ENCODE peak calls at places on chromosome 1, in five cellular contexts. One of them, this sample, is unnamed.

GRCh38 chr1:47393141-47393540 is 22.9 kb upstream of the FOXE3 start:
- DNase-seq in H1: no peak
- DNase-seq in HCT116: no peak
- DNase-seq in SK-N-SH: no peak
- DNase-seq in K562: no peak
- DNase-seq in this sample: no peak

GRCh38 chr1:77639056-77639455 is 43.4 kb downstream of the ZZZ3 start:
- DNase-seq in H1: no peak
- DNase-seq in HCT116: no peak
- DNase-seq in SK-N-SH: no peak
- DNase-seq in K562: no peak
- DNase-seq in this sample: no peak

GRCh38 chr1:22685675-22686074 is 25.0 kb upstream of the EPHB2 start:
- DNase-seq in H1: no peak
- DNase-seq in HCT116: no peak
- DNase-seq in SK-N-SH: peak; percentile 44
- DNase-seq in K562: no peak
- DNase-seq in this sample: no peak

GRCh38 chr1:7558921-7559869 is 211.9 kb upstream of the VAMP3 start:
- DNase-seq in H1: no peak
- DNase-seq in HCT116: no peak
- DNase-seq in SK-N-SH: peak; percentile 55
- DNase-seq in K562: no peak
- DNase-seq in this sample: no peak

GRCh38 chr1:233406994-233407631 is 79.6 kb downstream of the MAP3K21 start:
- DNase-seq in H1: no peak
- DNase-seq in HCT116: no peak
- DNase-seq in SK-N-SH: no peak
- DNase-seq in K562: no peak
- DNase-seq in this sample: no peak

GRCh38 chr1:65247419-65248359 is 61.7 kb upstream of the DNAJC6 start:
- DNase-seq in H1: no peak
- DNase-seq in HCT116: no peak
- DNase-seq in SK-N-SH: peak; percentile 20
- DNase-seq in K562: no peak
- DNase-seq in this sample: no peak

GRCh38 chr1:14924455-14925325 is 228.9 kb upstream of the TMEM51 start:
- DNase-seq in H1: no peak
- DNase-seq in HCT116: no peak
- DNase-seq in SK-N-SH: peak; percentile 90
- DNase-seq in K562: peak; percentile 88
- DNase-seq in this sample: peak; percentile 52

GRCh38 chr1:150995896-150996295 is 10.8 kb downstream of the MINDY1 start:
- DNase-seq in H1: no peak
- DNase-seq in HCT116: no peak
- DNase-seq in SK-N-SH: peak; percentile 43
- DNase-seq in K562: peak; percentile 38
- DNase-seq in this sample: no peak

GRCh38 chr1:27724961-27725373 is 794 bp upstream of the FAM76A start:
- DNase-seq in H1: peak; percentile 25
- DNase-seq in HCT116: no peak
- DNase-seq in SK-N-SH: peak; percentile 9
- DNase-seq in K562: peak; percentile 32
- DNase-seq in this sample: no peak

GRCh38 chr1:96934282-96934681 is 212.7 kb downstream of the PTBP2 start:
- DNase-seq in H1: no peak
- DNase-seq in HCT116: no peak
- DNase-seq in SK-N-SH: no peak
- DNase-seq in K562: no peak
- DNase-seq in this sample: no peak

GRCh38 chr1:16405441-16405840 is 31.8 kb downstream of the SPATA21 start:
- DNase-seq in H1: no peak
- DNase-seq in HCT116: no peak
- DNase-seq in SK-N-SH: no peak
- DNase-seq in K562: no peak
- DNase-seq in this sample: no peak

GRCh38 chr1:159877695-159878444 is 15.4 kb upstream of the VSIG8 start:
- DNase-seq in H1: no peak
- DNase-seq in HCT116: no peak
- DNase-seq in SK-N-SH: no peak
- DNase-seq in K562: no peak
- DNase-seq in this sample: no peak

GRCh38 chr1:177780096-177780700 is 189.7 kb downstream of the SEC16B start:
- DNase-seq in H1: peak; percentile 36
- DNase-seq in HCT116: peak; percentile 32
- DNase-seq in SK-N-SH: peak; percentile 40
- DNase-seq in K562: no peak
- DNase-seq in this sample: peak; percentile 48

GRCh38 chr1:93616996-93617669 is 64.5 kb downstream of the BCAR3 start:
- DNase-seq in H1: no peak
- DNase-seq in HCT116: no peak
- DNase-seq in SK-N-SH: peak; percentile 68
- DNase-seq in K562: no peak
- DNase-seq in this sample: no peak

GRCh38 chr1:66282343-66282852 is 251.6 kb upstream of the SGIP1 start:
- DNase-seq in H1: no peak
- DNase-seq in HCT116: peak; percentile 68
- DNase-seq in SK-N-SH: no peak
- DNase-seq in K562: no peak
- DNase-seq in this sample: no peak

GRCh38 chr1:79692519-79692918 is 686.0 kb upstream of the ADGRL4 start:
- DNase-seq in H1: no peak
- DNase-seq in HCT116: no peak
- DNase-seq in SK-N-SH: no peak
- DNase-seq in K562: no peak
- DNase-seq in this sample: no peak

GRCh38 chr1:160838876-160839275 is 23.8 kb downstream of the CD244 start:
- DNase-seq in H1: no peak
- DNase-seq in HCT116: no peak
- DNase-seq in SK-N-SH: no peak
- DNase-seq in K562: no peak
- DNase-seq in this sample: no peak

DNA sequence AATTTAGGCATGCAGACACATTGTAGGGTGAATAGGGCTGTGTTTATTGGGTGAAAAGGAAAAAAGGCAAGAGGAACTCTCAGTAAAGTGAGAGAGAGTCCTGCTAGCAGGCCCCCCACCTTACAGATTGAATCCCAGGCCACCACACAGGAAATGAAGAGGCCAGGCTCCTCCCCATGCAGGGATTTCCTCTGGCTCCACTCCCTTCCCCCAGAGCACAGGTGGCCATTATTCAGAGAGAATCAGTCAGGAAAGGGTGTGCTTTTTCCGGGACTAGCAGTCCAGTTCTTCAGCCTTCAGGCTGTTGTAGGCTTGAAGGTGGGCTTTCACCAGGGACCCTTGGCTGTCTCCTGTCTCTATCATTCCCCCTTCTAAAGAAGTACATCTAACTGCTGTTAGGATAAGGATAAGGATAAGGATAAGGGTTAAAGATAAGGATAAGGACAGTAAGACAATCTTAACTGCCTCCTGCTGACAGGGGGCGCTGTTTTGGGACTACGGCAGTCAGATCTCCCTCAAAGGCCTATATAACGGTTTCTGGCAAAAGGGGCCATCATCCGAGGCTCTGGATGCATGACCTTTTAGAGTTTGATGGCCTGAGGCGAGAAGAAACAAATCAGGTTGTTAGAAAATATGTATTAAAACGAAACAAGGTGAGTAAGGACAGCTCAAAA is 26.3 kb downstream of the ZNF648 start:
- DNase-seq in H1: no peak
- DNase-seq in HCT116: no peak
- DNase-seq in SK-N-SH: no peak
- DNase-seq in K562: no peak
- DNase-seq in this sample: no peak
- TF ChIP-seq JUND in H1: no peak
- TF ChIP-seq JUND in HCT116: no peak
- TF ChIP-seq JUND in SK-N-SH: no peak
- TF ChIP-seq JUND in K562: no peak
- TF ChIP-seq JUND in this sample: no peak

GRCh38 chr1:37410815-37411214 is 63.6 kb upstream of the ZC3H12A start:
- DNase-seq in H1: no peak
- DNase-seq in HCT116: no peak
- DNase-seq in SK-N-SH: no peak
- DNase-seq in K562: peak; percentile 62
- DNase-seq in this sample: peak; percentile 47
- TF ChIP-seq JUND in H1: no peak
- TF ChIP-seq JUND in HCT116: no peak
- TF ChIP-seq JUND in SK-N-SH: no peak
- TF ChIP-seq JUND in K562: no peak
- TF ChIP-seq JUND in this sample: no peak

DNA sequence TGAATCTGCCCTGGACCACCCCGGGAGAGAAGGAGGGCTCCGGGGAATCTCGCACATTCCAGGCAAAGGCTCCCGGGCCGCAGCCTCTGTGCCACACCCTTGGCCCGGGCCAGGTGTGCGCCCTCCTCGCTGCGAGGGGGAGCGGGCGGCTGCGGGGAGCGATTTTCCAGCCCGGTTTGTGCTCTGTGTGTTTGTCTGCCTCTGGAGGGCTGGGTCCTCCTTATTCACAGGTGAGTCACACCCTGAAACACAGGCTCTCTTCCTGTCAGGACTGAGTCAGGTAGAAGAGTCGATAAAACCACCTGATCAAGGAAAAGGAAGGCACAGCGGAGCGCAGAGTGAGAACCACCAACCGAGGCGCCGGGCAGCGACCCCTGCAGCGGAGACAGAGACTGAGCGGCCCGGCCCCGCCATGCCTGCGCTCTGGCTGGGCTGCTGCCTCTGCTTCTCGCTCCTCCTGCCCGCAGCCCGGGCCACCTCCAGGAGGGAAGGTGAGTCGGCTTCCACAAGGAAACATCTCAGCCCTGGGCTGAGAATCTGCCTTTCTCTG is at the start of gene LAMC2:
- DNase-seq in H1: peak; percentile 70
- DNase-seq in HCT116: peak; percentile 95
- DNase-seq in SK-N-SH: no peak
- DNase-seq in K562: no peak
- DNase-seq in this sample: peak; percentile 73
- TF ChIP-seq JUND in H1: peak; percentile 82
- TF ChIP-seq JUND in HCT116: peak; percentile 95
- TF ChIP-seq JUND in SK-N-SH: no peak
- TF ChIP-seq JUND in K562: no peak
- TF ChIP-seq JUND in this sample: no peak

GRCh38 chr1:111406325-111406768 is 21.2 kb downstream of the OVGP1 start:
- DNase-seq in H1: no peak
- DNase-seq in HCT116: no peak
- DNase-seq in SK-N-SH: peak; percentile 11
- DNase-seq in K562: no peak
- DNase-seq in this sample: peak; percentile 53
- TF ChIP-seq JUND in H1: no peak
- TF ChIP-seq JUND in HCT116: no peak
- TF ChIP-seq JUND in SK-N-SH: no peak
- TF ChIP-seq JUND in K562: no peak
- TF ChIP-seq JUND in this sample: no peak

GRCh38 chr1:119667176-119667575 is 19.1 kb upstream of the ZNF697 start:
- DNase-seq in H1: no peak
- DNase-seq in HCT116: no peak
- DNase-seq in SK-N-SH: no peak
- DNase-seq in K562: no peak
- DNase-seq in this sample: no peak
- TF ChIP-seq JUND in H1: no peak
- TF ChIP-seq JUND in HCT116: no peak
- TF ChIP-seq JUND in SK-N-SH: no peak
- TF ChIP-seq JUND in K562: no peak
- TF ChIP-seq JUND in this sample: no peak

DNA sequence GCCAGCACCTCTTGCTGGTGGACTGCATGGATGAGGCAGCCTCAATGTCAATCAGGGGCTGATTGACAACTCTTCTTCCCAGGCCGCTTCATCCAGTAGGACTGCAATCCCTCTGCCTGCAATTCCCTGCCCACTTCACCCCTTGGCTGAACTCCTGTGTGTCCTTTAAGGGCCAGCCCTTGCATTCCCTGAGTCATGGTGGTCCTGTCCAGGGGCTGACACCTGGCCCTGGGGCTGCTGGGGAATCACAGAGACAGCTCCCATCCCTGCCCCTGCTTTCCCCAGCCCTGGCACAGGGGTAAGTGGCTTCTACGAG is 4.6 kb upstream of the EPS8L3 start:
- DNase-seq in H1: no peak
- DNase-seq in HCT116: no peak
- DNase-seq in SK-N-SH: no peak
- DNase-seq in K562: no peak
- DNase-seq in this sample: no peak
- TF ChIP-seq JUND in H1: no peak
- TF ChIP-seq JUND in HCT116: no peak
- TF ChIP-seq JUND in SK-N-SH: no peak
- TF ChIP-seq JUND in K562: no peak
- TF ChIP-seq JUND in this sample: no peak

GRCh38 chr1:153566414-153567371 is 1.0 kb upstream of the S100A2 start:
- DNase-seq in H1: peak; percentile 90
- DNase-seq in HCT116: peak; percentile 96
- DNase-seq in SK-N-SH: peak; percentile 73
- DNase-seq in K562: peak; percentile 97
- DNase-seq in this sample: peak; percentile 94
- TF ChIP-seq JUND in H1: peak; percentile 99
- TF ChIP-seq JUND in HCT116: no peak
- TF ChIP-seq JUND in SK-N-SH: peak; percentile 100
- TF ChIP-seq JUND in K562: peak; percentile 96
- TF ChIP-seq JUND in this sample: peak; percentile 98

GRCh38 chr1:157091668-157092273 is 7.8 kb downstream of the ETV3L start:
- DNase-seq in H1: no peak
- DNase-seq in HCT116: no peak
- DNase-seq in SK-N-SH: no peak
- DNase-seq in K562: no peak
- DNase-seq in this sample: no peak

GRCh38 chr1:157091186-157091585 is 8.4 kb downstream of the ETV3L start:
- DNase-seq in H1: no peak
- DNase-seq in HCT116: no peak
- DNase-seq in SK-N-SH: no peak
- DNase-seq in K562: no peak
- DNase-seq in this sample: no peak

GRCh38 chr1:157090771-157091170 is 8.8 kb downstream of the ETV3L start:
- DNase-seq in H1: no peak
- DNase-seq in HCT116: no peak
- DNase-seq in SK-N-SH: no peak
- DNase-seq in K562: no peak
- DNase-seq in this sample: no peak

GRCh38 chr1:157095091-157095490 is 4.5 kb downstream of the ETV3L start:
- DNase-seq in H1: no peak
- DNase-seq in HCT116: no peak
- DNase-seq in SK-N-SH: peak; percentile 12
- DNase-seq in K562: no peak
- DNase-seq in this sample: no peak

DNA sequence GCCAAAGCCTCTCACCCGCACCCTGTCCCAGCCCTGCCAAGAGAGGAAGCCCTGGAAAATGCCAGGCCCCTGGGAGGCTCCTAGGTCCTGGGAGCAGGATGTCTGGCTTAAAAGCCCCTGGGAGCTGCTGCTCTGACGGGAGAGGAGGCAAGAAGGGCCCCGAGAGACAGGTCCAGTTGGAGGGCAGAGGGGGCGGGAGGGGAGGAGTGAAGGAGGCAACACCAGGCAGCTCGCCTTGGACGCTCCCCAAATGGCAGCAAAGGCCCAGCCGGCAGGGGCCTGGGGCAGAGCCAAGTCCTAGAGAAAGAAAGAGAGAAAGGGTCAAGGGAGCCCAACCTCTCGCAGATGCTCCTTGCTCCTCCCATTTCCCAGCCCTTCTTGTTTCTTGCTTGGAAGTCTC is 6.8 kb downstream of the ETV3L start:
- DNase-seq in H1: no peak
- DNase-seq in HCT116: no peak
- DNase-seq in SK-N-SH: no peak
- DNase-seq in K562: no peak
- DNase-seq in this sample: no peak
- TF ChIP-seq JUND in H1: no peak
- TF ChIP-seq JUND in HCT116: no peak
- TF ChIP-seq JUND in SK-N-SH: no peak
- TF ChIP-seq JUND in K562: no peak
- TF ChIP-seq JUND in this sample: no peak